ENCODE peak calls at places on chromosomes 13 and 19, in five cellular contexts. V, O, W, L and F are unnamed samples.

GRCh38 chr13:43346427-43346826 is 323.0 kb downstream of the DNAJC15 start:
- DNase-seq in V (no peak), O (peak; percentile 19), W (no peak), L (no peak), F (no peak)

GRCh38 chr19:52689804-52690394 is 44.9 kb downstream of the ZNF611 start:
- DNase-seq in V (no peak), O (no peak), W (peak; percentile 50), L (peak; percentile 24), F (no peak)

GRCh38 chr13:26037302-26037701 is 14.5 kb downstream of the SHISA2 start:
- DNase-seq in V (peak; percentile 56), O (peak; percentile 28), W (no peak), L (no peak), F (no peak)

GRCh38 chr13:30845297-30846214 is 60.5 kb upstream of the MEDAG start:
- DNase-seq in V (no peak), O (no peak), W (no peak), L (no peak), F (no peak)

GRCh38 chr13:80141114-80141849 is 199.6 kb downstream of the SPRY2 start:
- DNase-seq in V (no peak), O (peak; percentile 95), W (peak; percentile 33), L (no peak), F (no peak)

GRCh38 chr13:24050796-24051715 is 109.5 kb upstream of the SPATA13 start:
- DNase-seq in V (peak; percentile 38), O (no peak), W (no peak), L (no peak), F (no peak)

GRCh38 chr13:73273737-73274136 is 214.9 kb downstream of the KLF5 start:
- DNase-seq in V (peak; percentile 27), O (peak; percentile 60), W (no peak), L (no peak), F (no peak)

GRCh38 chr13:23510544-23510916 is 59.7 kb upstream of the TNFRSF19 start:
- DNase-seq in V (no peak), O (peak; percentile 71), W (no peak), L (no peak), F (no peak)

GRCh38 chr19:38734426-38735256 is 9.6 kb downstream of the CAPN12 start:
- DNase-seq in V (peak; percentile 35), O (no peak), W (no peak), L (peak; percentile 29), F (peak; percentile 36)

GRCh38 chr13:85557651-85558050 is 241.6 kb downstream of the SLITRK6 start:
- DNase-seq in V (no peak), O (no peak), W (no peak), L (no peak), F (no peak)

GRCh38 chr13:105142556-105142955 is 1392.9 kb downstream of the EFNB2 start:
- DNase-seq in V (no peak), O (no peak), W (no peak), L (no peak), F (no peak)

GRCh38 chr13:105139380-105140285 is 1395.8 kb downstream of the EFNB2 start:
- DNase-seq in V (no peak), O (peak; percentile 34), W (peak; percentile 13), L (peak; percentile 22), F (peak; percentile 72)

GRCh38 chr13:105135852-105136251 is 1399.6 kb downstream of the EFNB2 start:
- DNase-seq in V (no peak), O (no peak), W (no peak), L (no peak), F (no peak)

GRCh38 chr13:105144020-105144419 is 1391.4 kb downstream of the EFNB2 start:
- DNase-seq in V (no peak), O (no peak), W (no peak), L (no peak), F (no peak)

GRCh38 chr13:105139048-105139379 is 1396.4 kb downstream of the EFNB2 start:
- DNase-seq in V (no peak), O (no peak), W (no peak), L (no peak), F (no peak)
- H3K4me3 ChIP-seq in V (no peak overlapping the region), O (no peak overlapping the region), W (no peak overlapping the region), L (peak overlapping the region; percentile 74), F (peak overlapping the region; percentile 49)

DNA sequence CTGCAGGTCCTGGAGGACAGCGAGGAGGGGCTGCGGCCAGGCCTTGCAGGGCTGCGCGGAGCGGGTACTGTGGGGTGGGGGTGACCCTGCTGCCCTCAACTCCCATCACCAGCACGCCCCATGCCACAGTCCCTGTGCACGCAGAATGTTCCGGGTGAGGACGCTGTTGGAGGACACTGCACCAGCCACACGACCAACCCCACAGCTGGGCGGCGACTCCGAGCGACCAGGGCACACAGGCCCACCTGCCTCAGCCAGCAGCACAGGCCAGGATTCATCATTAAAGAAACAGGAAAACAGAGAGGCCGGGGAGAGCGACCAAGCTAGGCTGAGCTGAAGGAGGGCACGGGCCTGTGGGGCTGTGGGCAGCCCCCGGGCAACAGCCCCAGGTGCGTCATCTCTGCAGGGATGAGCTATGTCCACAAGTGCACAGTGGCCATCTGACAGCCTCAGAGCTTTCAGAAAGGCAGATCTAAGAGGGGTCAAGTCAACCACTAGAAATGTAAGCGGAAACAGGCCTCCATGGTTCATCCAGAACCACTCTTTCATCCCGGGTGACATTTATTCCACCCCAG is 1.6 kb downstream of the GAS6 start:
- DNase-seq in V (no peak), O (no peak), W (no peak), L (no peak), F (no peak)
- H3K4me3 ChIP-seq in V (peak overlapping the region; percentile 66), O (peak overlapping the region; percentile 77), W (peak overlapping the region; percentile 90), L (no peak overlapping the region), F (no peak overlapping the region)

DNA sequence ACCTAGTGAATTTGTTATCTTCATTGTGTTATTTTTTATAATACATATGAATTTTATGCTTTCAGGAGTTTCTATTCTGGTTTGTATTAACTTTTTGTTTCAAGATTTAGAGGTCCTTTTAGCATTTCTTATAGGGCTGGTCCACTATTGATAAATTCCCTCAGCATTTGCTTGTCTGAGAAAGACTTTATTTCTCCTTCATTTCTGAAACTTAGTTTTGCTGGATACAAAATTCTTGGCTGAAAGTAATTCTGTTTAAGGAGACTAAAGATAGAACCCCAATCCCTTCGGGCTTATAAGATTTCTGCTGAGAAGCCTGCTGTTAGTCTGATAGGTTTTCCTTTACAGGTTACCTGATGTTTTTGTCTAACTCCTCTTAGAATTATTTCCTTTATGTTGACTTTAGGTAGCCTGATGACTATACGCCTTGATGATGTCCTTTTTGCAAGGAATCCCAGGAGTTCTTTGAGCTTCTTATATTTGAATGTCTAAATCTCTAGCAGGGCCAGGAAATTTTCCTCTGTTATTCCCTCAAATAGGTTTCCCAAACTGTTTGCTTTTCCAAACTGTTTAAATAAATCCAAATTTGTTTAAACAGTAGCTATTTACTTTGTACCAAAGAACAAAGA is 127.1 kb downstream of the CYSLTR2 start:
- DNase-seq in V (no peak), O (no peak), W (no peak), L (no peak), F (no peak)
- H3K4me3 ChIP-seq in V (no peak overlapping the region), O (no peak overlapping the region), W (no peak overlapping the region), L (no peak overlapping the region), F (peak overlapping the region; percentile 22)

DNA sequence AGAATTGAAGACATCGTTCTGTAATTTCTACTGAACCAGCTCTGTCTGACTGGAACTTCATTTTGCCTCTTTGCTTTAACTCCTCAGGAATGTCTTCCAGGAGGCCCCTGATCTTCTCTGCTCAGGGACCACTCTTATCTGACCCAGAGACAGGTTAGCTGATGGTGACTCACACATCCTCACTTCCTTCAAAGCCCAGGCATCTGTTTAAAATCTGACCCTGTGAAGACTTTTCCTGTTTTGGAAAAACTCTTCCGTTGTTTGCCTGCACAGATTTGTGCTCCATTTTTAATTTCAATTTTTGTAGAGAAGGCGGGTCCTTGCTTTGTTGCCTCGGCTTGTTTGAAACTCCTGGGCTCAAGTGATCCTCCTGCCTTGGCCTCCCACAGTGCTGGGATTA is 1.6 kb downstream of the ARL11 start:
- DNase-seq in V (no peak), O (no peak), W (no peak), L (no peak), F (no peak)
- H3K4me3 ChIP-seq in V (no peak overlapping the region), O (no peak overlapping the region), W (no peak overlapping the region), L (no peak overlapping the region), F (no peak overlapping the region)